ENCODE peak calls at places on chromosomes 16 and 17, in ten cellular contexts. E is Peyer's patch, H is Caki2, K is B cell, M is psoas muscle, W is neural crest cell, J is transverse colon, Y is cardiac muscle cell, P is A549, L is lung microvascular endothelial cell. T is an unnamed sample.

GRCh38 chr17:50642071-50642721 is 7.5 kb downstream of the ABCC3 start:
- DNase-seq in J (no peak), K (no peak), M (peak; percentile 48), Y (no peak), E (peak; percentile 27), L (no peak), P (no peak), W (no peak), H (no peak), T (no peak)

GRCh38 chr17:44794699-44795413 is 35.2 kb downstream of the GJC1 start:
- DNase-seq in H (peak; percentile 93), J (no peak), M (no peak), W (no peak), Y (peak; percentile 64), E (no peak), K (no peak), L (peak; percentile 94), P (peak; percentile 84), T (no peak)

GRCh38 chr17:77707546-77707945 is 251.0 kb upstream of the TNRC6C start:
- DNase-seq in K (no peak), L (no peak), P (no peak), W (no peak), J (no peak), E (no peak), H (no peak), M (no peak), Y (no peak), T (no peak)

GRCh38 chr17:40191237-40192208 is 14.3 kb downstream of the RAPGEFL1 start:
- DNase-seq in E (peak; percentile 81), K (peak; percentile 84), H (peak; percentile 86), Y (peak; percentile 81), M (peak; percentile 83), L (peak; percentile 82), J (peak; percentile 77), W (peak; percentile 72), P (peak; percentile 86), T (peak; percentile 76)

GRCh38 chr16:1493746-1494094 is 560 bp downstream of the TELO2 start:
- DNase-seq in W (no peak), K (no peak), Y (no peak), E (no peak), J (no peak), H (no peak), L (peak; percentile 20), P (no peak), M (peak; percentile 66), T (no peak)

GRCh38 chr17:8963665-8964258 is 1.7 kb downstream of the PIK3R5 start:
- DNase-seq in Y (no peak), E (no peak), K (no peak), M (no peak), J (no peak), H (no peak), P (no peak), W (no peak), L (no peak), T (no peak)

GRCh38 chr16:70738083-70738977 is 52.5 kb upstream of the MTSS2 start:
- DNase-seq in Y (peak; percentile 75), H (peak; percentile 8), W (peak; percentile 6), J (peak; percentile 56), K (no peak), M (peak; percentile 92), L (peak; percentile 62), P (peak; percentile 69), E (no peak), T (peak; percentile 43)

GRCh38 chr16:2924901-2925820 is 13.4 kb downstream of the FLYWCH1 start:
- DNase-seq in J (no peak), M (no peak), Y (no peak), E (no peak), L (no peak), P (no peak), K (no peak), H (no peak), W (no peak), T (no peak)

GRCh38 chr17:32276217-32276616 is 10.6 kb downstream of the RHBDL3 start:
- DNase-seq in M (no peak), H (no peak), P (no peak), L (no peak), J (no peak), W (no peak), E (no peak), Y (no peak), K (no peak), T (no peak)

GRCh38 chr16:12188674-12189249 is 212.2 kb downstream of the SNX29 start:
- DNase-seq in K (no peak), Y (no peak), J (peak; percentile 41), L (no peak), M (no peak), E (no peak), W (no peak), P (peak; percentile 31), H (no peak), T (no peak)

GRCh38 chr16:1366712-1367299 is 15.1 kb downstream of the GNPTG start:
- DNase-seq in W (no peak), K (no peak), P (no peak), M (peak; percentile 48), L (no peak), J (no peak), E (no peak), H (no peak), Y (no peak), T (no peak)

GRCh38 chr17:42623732-42624596 is 14.5 kb downstream of the TUBG1 start:
- DNase-seq in P (peak; percentile 80), H (peak; percentile 72), L (peak; percentile 61), E (peak; percentile 61), J (peak; percentile 42), K (no peak), Y (no peak), M (peak; percentile 68), W (no peak), T (peak; percentile 81)

GRCh38 chr17:32274643-32275042 is 9.0 kb downstream of the RHBDL3 start:
- DNase-seq in P (no peak), H (no peak), J (no peak), W (no peak), K (no peak), L (no peak), E (no peak), Y (no peak), M (no peak), T (no peak)

GRCh38 chr17:1649116-1649843 is 386 bp downstream of the RILP start:
- DNase-seq in L (peak; percentile 90), M (peak; percentile 95), Y (peak; percentile 92), P (peak; percentile 82), K (peak; percentile 90), W (peak; percentile 67), H (peak; percentile 80), E (no peak), J (peak; percentile 81), T (peak; percentile 83)

GRCh38 chr16:57042157-57043111 is 49.9 kb upstream of the CPNE2 start:
- DNase-seq in L (no peak), E (no peak), P (no peak), W (no peak), Y (no peak), K (peak; percentile 75), H (no peak), J (peak; percentile 31), M (no peak), T (no peak)

GRCh38 chr17:45931677-45932076 is 37.3 kb downstream of the MAPT start:
- DNase-seq in K (no peak), P (no peak), E (no peak), L (no peak), J (no peak), H (no peak), Y (no peak), W (no peak), M (no peak), T (no peak)

GRCh38 chr17:752002-752619 is at the start of gene GEMIN4:
- DNase-seq in J (peak; percentile 95), E (peak; percentile 98), P (peak; percentile 95), W (peak; percentile 99), L (peak; percentile 87), M (peak; percentile 96), Y (peak; percentile 92), H (peak; percentile 75), K (peak; percentile 99), T (peak; percentile 95)

GRCh38 chr16:12535535-12536411 is 267.9 kb downstream of the CPPED1 start:
- DNase-seq in Y (peak; percentile 6), H (peak; percentile 23), P (peak; percentile 10), W (peak; percentile 4), J (no peak), M (no peak), L (peak; percentile 15), E (no peak), K (no peak), T (no peak)

GRCh38 chr16:69311533-69312388 is 611 bp downstream of the VPS4A start:
- DNase-seq in L (peak; percentile 25), J (peak; percentile 46), M (peak; percentile 72), Y (peak; percentile 32), P (peak; percentile 58), K (peak; percentile 72), E (no peak), W (peak; percentile 33), H (no peak), T (peak; percentile 40)

GRCh38 chr17:76076765-76077581 is 2.0 kb upstream of the ZACN start:
- DNase-seq in E (no peak), H (no peak), K (peak; percentile 74), L (no peak), W (no peak), P (no peak), J (no peak), Y (no peak), M (peak; percentile 55), T (no peak)

GRCh38 chr16:3849751-3850543 is 30.6 kb downstream of the CREBBP start:
- DNase-seq in P (no peak), E (no peak), Y (no peak), K (no peak), M (no peak), J (no peak), W (no peak), H (no peak), L (no peak), T (no peak)

GRCh38 chr16:12681653-12682052 is 122.0 kb downstream of the CPPED1 start:
- DNase-seq in L (no peak), Y (peak; percentile 58), W (no peak), K (no peak), E (no peak), P (no peak), J (no peak), H (no peak), M (no peak), T (no peak)

GRCh38 chr16:68081796-68082567 is 3.2 kb upstream of the NFATC3 start:
- DNase-seq in P (no peak), E (peak; percentile 53), W (no peak), J (no peak), H (no peak), L (peak; percentile 26), K (no peak), Y (no peak), M (no peak), T (no peak)

GRCh38 chr16:85623250-85623649 is 10.1 kb downstream of the GSE1 start:
- DNase-seq in H (no peak), P (no peak), J (no peak), Y (no peak), M (no peak), E (no peak), L (no peak), K (no peak), W (no peak), T (no peak)

GRCh38 chr17:38344127-38344745 is 480 bp upstream of the GPR179 start:
- DNase-seq in P (no peak), H (no peak), W (no peak), Y (no peak), L (no peak), K (no peak), J (no peak), E (no peak), M (no peak), T (no peak)

GRCh38 chr17:74431568-74432483 is at the start of gene GPRC5C:
- DNase-seq in L (no peak), Y (peak; percentile 84), M (peak; percentile 87), W (no peak), K (peak; percentile 73), J (peak; percentile 92), H (peak; percentile 96), P (peak; percentile 88), E (peak; percentile 95), T (peak; percentile 95)

GRCh38 chr16:67845291-67846062 is 1.3 kb upstream of the NUTF2 start:
- DNase-seq in K (no peak), Y (no peak), W (no peak), H (peak; percentile 7), L (no peak), J (no peak), P (no peak), E (no peak), M (no peak), T (no peak)

GRCh38 chr17:12519956-12520594 is 145.6 kb upstream of the MYOCD start:
- DNase-seq in P (peak; percentile 25), H (no peak), J (no peak), Y (no peak), L (no peak), E (no peak), M (no peak), K (no peak), W (no peak), T (no peak)

T was measured in stomach.